ENCODE peak calls at places on chromosome 3, in eight cellular contexts. One of them, this sample, is unnamed.

GRCh38 chr3:87186631-87187159 is 40.4 kb upstream of the CHMP2B start:
- ATAC-seq in memory B cell: no peak
- ATAC-seq in gastrocnemius medialis: no peak
- ATAC-seq in RWPE2: no peak
- ATAC-seq in left cardiac atrium: no peak
- ATAC-seq in HepG2: no peak
- ATAC-seq in stimulated activated effector memory CD8-positive, alpha-beta T cell treated with anti-CD3 and anti-CD28 coated beads, Interleukin-12 subunit alpha, Interleukin-12 subunit beta, amount 100 ng/mL, for 72 hours: no peak
- ATAC-seq in T-helper 17 cell: no peak
- ATAC-seq in this sample: no peak

GRCh38 chr3:44963571-44964325 is 12.2 kb downstream of the ZDHHC3 start:
- ATAC-seq in memory B cell: no peak
- ATAC-seq in gastrocnemius medialis: no peak
- ATAC-seq in RWPE2: peak; percentile 10
- ATAC-seq in left cardiac atrium: no peak
- ATAC-seq in HepG2: no peak
- ATAC-seq in stimulated activated effector memory CD8-positive, alpha-beta T cell treated with anti-CD3 and anti-CD28 coated beads, Interleukin-12 subunit alpha, Interleukin-12 subunit beta, amount 100 ng/mL, for 72 hours: no peak
- ATAC-seq in T-helper 17 cell: no peak
- ATAC-seq in this sample: no peak

GRCh38 chr3:32109256-32109655 is 2.8 kb downstream of the GPD1L start:
- ATAC-seq in memory B cell: no peak
- ATAC-seq in gastrocnemius medialis: peak; percentile 76
- ATAC-seq in RWPE2: no peak
- ATAC-seq in left cardiac atrium: peak; percentile 64
- ATAC-seq in HepG2: no peak
- ATAC-seq in stimulated activated effector memory CD8-positive, alpha-beta T cell treated with anti-CD3 and anti-CD28 coated beads, Interleukin-12 subunit alpha, Interleukin-12 subunit beta, amount 100 ng/mL, for 72 hours: no peak
- ATAC-seq in T-helper 17 cell: no peak
- ATAC-seq in this sample: no peak

GRCh38 chr3:119378259-119378658 is 84.1 kb downstream of the ARHGAP31 start:
- ATAC-seq in memory B cell: no peak
- ATAC-seq in gastrocnemius medialis: no peak
- ATAC-seq in RWPE2: no peak
- ATAC-seq in left cardiac atrium: no peak
- ATAC-seq in HepG2: no peak
- ATAC-seq in stimulated activated effector memory CD8-positive, alpha-beta T cell treated with anti-CD3 and anti-CD28 coated beads, Interleukin-12 subunit alpha, Interleukin-12 subunit beta, amount 100 ng/mL, for 72 hours: no peak
- ATAC-seq in T-helper 17 cell: no peak
- ATAC-seq in this sample: no peak

GRCh38 chr3:195407511-195408409 is 35.1 kb downstream of the ACAP2 start:
- ATAC-seq in memory B cell: no peak
- ATAC-seq in gastrocnemius medialis: no peak
- ATAC-seq in RWPE2: no peak
- ATAC-seq in left cardiac atrium: no peak
- ATAC-seq in HepG2: no peak
- ATAC-seq in stimulated activated effector memory CD8-positive, alpha-beta T cell treated with anti-CD3 and anti-CD28 coated beads, Interleukin-12 subunit alpha, Interleukin-12 subunit beta, amount 100 ng/mL, for 72 hours: peak; percentile 82
- ATAC-seq in T-helper 17 cell: no peak
- ATAC-seq in this sample: no peak

GRCh38 chr3:152039887-152040286 is 166.4 kb downstream of the SUCNR1 start:
- ATAC-seq in memory B cell: peak; percentile 19
- ATAC-seq in gastrocnemius medialis: no peak
- ATAC-seq in RWPE2: no peak
- ATAC-seq in left cardiac atrium: no peak
- ATAC-seq in HepG2: no peak
- ATAC-seq in stimulated activated effector memory CD8-positive, alpha-beta T cell treated with anti-CD3 and anti-CD28 coated beads, Interleukin-12 subunit alpha, Interleukin-12 subunit beta, amount 100 ng/mL, for 72 hours: peak; percentile 80
- ATAC-seq in T-helper 17 cell: no peak
- ATAC-seq in this sample: no peak

GRCh38 chr3:143495527-143495926 is 352.7 kb downstream of the SLC9A9 start:
- ATAC-seq in memory B cell: no peak
- ATAC-seq in gastrocnemius medialis: no peak
- ATAC-seq in RWPE2: no peak
- ATAC-seq in left cardiac atrium: no peak
- ATAC-seq in HepG2: no peak
- ATAC-seq in stimulated activated effector memory CD8-positive, alpha-beta T cell treated with anti-CD3 and anti-CD28 coated beads, Interleukin-12 subunit alpha, Interleukin-12 subunit beta, amount 100 ng/mL, for 72 hours: no peak
- ATAC-seq in T-helper 17 cell: no peak
- ATAC-seq in this sample: no peak

GRCh38 chr3:18035641-18036466 is 293.4 kb upstream of the TBC1D5 start:
- ATAC-seq in memory B cell: no peak
- ATAC-seq in gastrocnemius medialis: no peak
- ATAC-seq in RWPE2: peak; percentile 17
- ATAC-seq in left cardiac atrium: no peak
- ATAC-seq in HepG2: no peak
- ATAC-seq in stimulated activated effector memory CD8-positive, alpha-beta T cell treated with anti-CD3 and anti-CD28 coated beads, Interleukin-12 subunit alpha, Interleukin-12 subunit beta, amount 100 ng/mL, for 72 hours: no peak
- ATAC-seq in T-helper 17 cell: no peak
- ATAC-seq in this sample: no peak

This sample was measured in SK-N-SH treated with all-trans-retinoic acid at 6 μM for 48 hours.